ENCODE peak calls at places on chromosome 20, in five cellular contexts. M, A, S, T and C are unnamed samples.

GRCh38 chr20:49367113-49367512 is 89.3 kb upstream of the ZNFX1 start:
- DNase-seq in M (no peak), A (no peak), S (no peak), T (no peak), C (no peak)

GRCh38 chr20:50689864-50690263 is 1.5 kb downstream of the RIPOR3 start:
- DNase-seq in M (no peak), A (peak), S (no peak), T (no peak), C (no peak)

GRCh38 chr20:62817975-62818591 is 1.2 kb downstream of the COL9A3 start:
- DNase-seq in M (no peak), A (no peak), S (no peak), T (no peak), C (no peak)

GRCh38 chr20:25204550-25205276 is 9.2 kb downstream of the ENTPD6 start:
- DNase-seq in M (no peak), A (no peak), S (no peak), T (no peak), C (no peak)

GRCh38 chr20:51422912-51423667 is 119.4 kb downstream of the NFATC2 start:
- DNase-seq in M (no peak), A (no peak), S (no peak), T (no peak), C (no peak)

GRCh38 chr20:48176139-48176538 is 390.9 kb upstream of the SULF2 start:
- DNase-seq in M (no peak), A (no peak), S (no peak), T (no peak), C (no peak)

GRCh38 chr20:8932192-8933150 is 136.4 kb upstream of the PLCB4 start:
- DNase-seq in M (peak), A (no peak), S (no peak), T (no peak), C (no peak)

GRCh38 chr20:62942456-62942855 is 4.5 kb downstream of the GID8 start:
- DNase-seq in M (no peak), A (no peak), S (no peak), T (no peak), C (no peak)

GRCh38 chr20:46367967-46368901 is 38.2 kb downstream of the ELMO2 start:
- DNase-seq in M (no peak), A (peak), S (no peak), T (no peak), C (no peak)

GRCh38 chr20:25274891-25275812 is 27.3 kb downstream of the PYGB start:
- DNase-seq in M (no peak), A (peak), S (no peak), T (peak), C (no peak)

GRCh38 chr20:57614490-57615471 is 5.4 kb downstream of the ZBP1 start:
- DNase-seq in M (no peak), A (no peak), S (no peak), T (no peak), C (no peak)

GRCh38 chr20:44310664-44311639 is at the start of gene FITM2:
- DNase-seq in M (peak), A (peak), S (peak), T (peak), C (peak)
- TF ChIP-seq CTCF in M (peak), A (peak), S (peak), T (peak), C (peak)

GRCh38 chr20:3231116-3231515 is 7.9 kb downstream of the SLC4A11 start:
- DNase-seq in M (no peak), A (no peak), S (no peak), T (no peak), C (no peak)
- TF ChIP-seq CTCF in M (no peak), A (no peak), S (no peak), T (no peak), C (no peak)

GRCh38 chr20:36273414-36274247 is 32.5 kb upstream of the DLGAP4 start:
- DNase-seq in M (peak), A (peak), S (no peak), T (no peak), C (no peak)
- TF ChIP-seq CTCF in M (peak), A (no peak), S (no peak), T (no peak), C (no peak)

GRCh38 chr20:59812286-59813125 is 120.9 kb downstream of the SYCP2 start:
- DNase-seq in M (no peak), A (no peak), S (no peak), T (no peak), C (no peak)

GRCh38 chr20:59809630-59810375 is 123.6 kb downstream of the SYCP2 start:
- DNase-seq in M (no peak), A (no peak), S (no peak), T (no peak), C (no peak)

GRCh38 chr20:59810376-59811187 is 122.9 kb downstream of the SYCP2 start:
- DNase-seq in M (no peak), A (no peak), S (no peak), T (no peak), C (no peak)

GRCh38 chr20:59813126-59813947 is 120.1 kb downstream of the SYCP2 start:
- DNase-seq in M (no peak), A (no peak), S (no peak), T (no peak), C (no peak)

DNA sequence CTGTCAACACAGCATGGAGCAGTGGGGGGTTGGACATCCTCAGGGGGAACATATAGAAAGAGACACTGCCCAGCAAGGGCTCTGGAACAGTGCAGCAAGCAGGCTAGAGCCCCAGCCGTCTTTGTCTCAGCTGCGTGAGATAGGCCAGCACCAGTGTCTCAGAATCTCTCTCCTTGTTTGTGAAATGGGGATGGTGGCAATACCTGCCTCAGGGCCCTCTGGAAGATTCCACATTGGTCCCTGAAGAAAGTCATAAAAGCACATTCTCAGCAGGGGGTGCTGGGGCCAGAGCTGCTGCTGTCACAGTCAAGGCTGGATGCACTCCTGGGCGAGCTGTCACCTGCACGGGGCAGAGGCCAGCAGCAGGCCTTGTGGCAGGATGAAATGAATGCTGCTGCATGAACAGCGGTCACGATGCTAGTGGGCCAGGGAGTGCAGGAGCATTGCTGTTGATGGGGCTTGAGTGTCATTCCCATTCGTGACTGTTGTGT is 121.7 kb downstream of the SYCP2 start:
- DNase-seq in M (no peak), A (no peak), S (no peak), T (no peak), C (no peak)
- TF ChIP-seq CTCF in M (no peak), A (no peak), S (no peak), T (no peak), C (no peak)

GRCh38 chr20:6819599-6819998 is 52.1 kb downstream of the BMP2 start:
- DNase-seq in M (no peak), A (no peak), S (no peak), T (no peak), C (no peak)
- TF ChIP-seq CTCF in M (no peak), A (no peak), S (no peak), T (no peak), C (no peak)

DNA sequence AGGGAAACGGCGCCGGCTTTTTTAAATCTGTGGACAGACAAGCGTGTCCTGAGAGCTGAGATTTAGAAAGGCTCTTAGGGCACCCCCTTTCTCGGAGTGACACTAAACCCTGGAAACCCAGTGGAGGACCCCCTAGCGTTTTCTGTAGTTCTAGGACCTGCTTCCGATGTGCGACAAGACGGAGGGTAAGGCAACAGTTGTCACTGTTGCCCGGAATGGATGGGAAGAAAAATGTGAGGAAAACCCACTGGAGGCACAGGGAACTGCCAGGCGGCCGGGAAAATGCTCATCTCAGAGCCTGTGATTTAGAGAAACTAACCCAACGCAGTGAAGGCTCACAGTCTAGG is 551 bp upstream of the ATP5F1E start:
- DNase-seq in M (peak), A (no peak), S (no peak), T (peak), C (peak)
- TF ChIP-seq CTCF in M (no peak), A (peak), S (no peak), T (peak), C (no peak)

GRCh38 chr20:6178537-6178936 is 55.7 kb upstream of the FERMT1 start:
- DNase-seq in M (peak), A (no peak), S (no peak), T (no peak), C (peak)
- TF ChIP-seq CTCF in M (peak), A (no peak), S (no peak), T (peak), C (peak)

GRCh38 chr20:10356628-10357027 is 77.4 kb downstream of the MKKS start:
- DNase-seq in M (no peak), A (no peak), S (no peak), T (no peak), C (no peak)

GRCh38 chr20:10359621-10360040 is 74.4 kb downstream of the MKKS start:
- DNase-seq in M (no peak), A (no peak), S (no peak), T (no peak), C (no peak)

GRCh38 chr20:10357061-10357708 is 76.8 kb downstream of the MKKS start:
- DNase-seq in M (no peak), A (no peak), S (no peak), T (no peak), C (no peak)

GRCh38 chr20:10360878-10361277 is 73.1 kb downstream of the MKKS start:
- DNase-seq in M (no peak), A (no peak), S (no peak), T (no peak), C (no peak)

DNA sequence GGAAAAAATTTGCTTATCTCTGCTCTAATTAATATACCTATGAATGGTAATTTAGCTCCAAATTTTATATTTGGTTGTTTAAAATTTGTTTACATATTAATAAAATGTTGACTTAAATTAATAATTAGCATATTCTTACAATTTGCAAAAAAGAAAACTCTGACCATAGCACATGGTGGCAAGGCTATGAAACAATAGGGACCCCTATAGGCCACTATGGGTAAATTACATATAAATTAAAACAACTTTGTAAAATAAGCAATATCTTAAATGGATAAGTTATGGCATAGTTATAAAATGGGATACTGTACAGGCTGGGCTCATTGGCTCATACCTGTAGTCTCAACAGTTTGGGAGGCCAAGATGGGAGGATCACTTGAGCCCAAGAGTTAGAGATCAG is 76.0 kb downstream of the MKKS start:
- DNase-seq in M (no peak), A (no peak), S (no peak), T (no peak), C (no peak)
- TF ChIP-seq CTCF in M (peak), A (no peak), S (no peak), T (peak), C (peak)

GRCh38 chr20:37564016-37564387 is 36.3 kb upstream of the BLCAP start:
- DNase-seq in M (no peak), A (no peak), S (no peak), T (no peak), C (no peak)
- TF ChIP-seq CTCF in M (no peak), A (no peak), S (no peak), T (no peak), C (no peak)